ENCODE peak calls at places on chromosomes 3 and 15, in six cellular contexts. M is A549, E is WTC11, J is H1, U is HepG2, F is K562. B is an unnamed sample.

GRCh38 chr3:143507735-143508580 is 340.3 kb downstream of the SLC9A9 start:
- DNase-seq in U (no peak), E (no peak), J (no peak), F (no peak), M (no peak), B (no peak)

GRCh38 chr3:9339750-9340449 is 23.0 kb upstream of the THUMPD3 start:
- DNase-seq in J (no peak), E (no peak), U (no peak), F (no peak), M (no peak), B (no peak)

GRCh38 chr15:58222698-58223097 is 84.5 kb downstream of the AQP9 start:
- DNase-seq in E (no peak), U (no peak), F (no peak), J (no peak), M (no peak), B (peak)

GRCh38 chr3:139930201-139930600 is 4.8 kb upstream of the CLSTN2 start:
- DNase-seq in E (no peak), F (no peak), J (no peak), M (no peak), U (no peak), B (no peak)

GRCh38 chr3:155428558-155428957 is 135.1 kb upstream of the STRIT1 start:
- DNase-seq in F (no peak), J (no peak), M (no peak), E (no peak), U (no peak), B (no peak)

GRCh38 chr3:145243875-145244274 is 917.1 kb downstream of the PLOD2 start:
- DNase-seq in F (no peak), M (no peak), J (no peak), E (no peak), U (no peak), B (peak)

GRCh38 chr3:66830301-66830700 is 167.8 kb upstream of the KBTBD8 start:
- DNase-seq in J (no peak), M (no peak), E (no peak), F (no peak), U (no peak), B (no peak)

GRCh38 chr15:50116477-50116876 is 2.6 kb downstream of the ATP8B4 start:
- DNase-seq in F (peak), M (peak), U (peak), J (peak), E (peak), B (peak)

GRCh38 chr3:139093840-139094239 is 49.1 kb upstream of the PRR23C start:
- DNase-seq in M (no peak), F (no peak), U (no peak), E (no peak), J (no peak), B (no peak)

GRCh38 chr15:49313650-49314049 is 109.4 kb upstream of the FGF7 start:
- DNase-seq in J (no peak), U (no peak), F (no peak), E (no peak), M (no peak), B (no peak)

GRCh38 chr3:164360738-164361376 is 717.4 kb downstream of the SI start:
- DNase-seq in U (no peak), J (no peak), F (no peak), M (no peak), E (no peak), B (no peak)

GRCh38 chr3:186933801-186934200 is 3.5 kb downstream of the ST6GAL1 start:
- DNase-seq in M (no peak), F (no peak), E (no peak), J (no peak), U (no peak), B (no peak)
- TF ChIP-seq JUN in M (no peak), F (no peak), E (no peak), J (no peak), U (no peak), B (no peak)

DNA sequence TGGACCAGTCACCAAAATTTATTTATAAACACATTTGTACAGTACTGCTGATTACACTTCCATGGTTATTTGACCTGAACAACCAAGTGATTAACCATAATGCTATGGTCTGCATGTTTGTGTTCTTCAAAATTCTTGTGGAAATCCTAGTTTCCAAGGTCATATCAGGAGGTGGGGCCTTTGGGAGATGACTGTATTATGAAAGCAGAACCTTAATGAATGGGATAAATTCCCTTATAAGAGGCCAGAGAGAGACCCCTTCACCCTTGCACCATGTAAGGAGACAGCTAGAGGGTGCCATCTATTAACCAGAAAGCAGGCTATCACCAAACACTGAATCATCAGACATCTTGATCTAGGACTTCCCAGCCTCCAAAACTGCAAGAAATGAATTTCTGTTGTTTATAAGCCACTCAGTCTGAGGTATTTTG is 1.9 kb downstream of the SCAPER start:
- DNase-seq in M (no peak), J (no peak), F (no peak), U (peak), E (no peak), B (peak)
- TF ChIP-seq JUN in M (no peak), J (no peak), F (no peak), U (no peak), E (no peak), B (no peak)

DNA sequence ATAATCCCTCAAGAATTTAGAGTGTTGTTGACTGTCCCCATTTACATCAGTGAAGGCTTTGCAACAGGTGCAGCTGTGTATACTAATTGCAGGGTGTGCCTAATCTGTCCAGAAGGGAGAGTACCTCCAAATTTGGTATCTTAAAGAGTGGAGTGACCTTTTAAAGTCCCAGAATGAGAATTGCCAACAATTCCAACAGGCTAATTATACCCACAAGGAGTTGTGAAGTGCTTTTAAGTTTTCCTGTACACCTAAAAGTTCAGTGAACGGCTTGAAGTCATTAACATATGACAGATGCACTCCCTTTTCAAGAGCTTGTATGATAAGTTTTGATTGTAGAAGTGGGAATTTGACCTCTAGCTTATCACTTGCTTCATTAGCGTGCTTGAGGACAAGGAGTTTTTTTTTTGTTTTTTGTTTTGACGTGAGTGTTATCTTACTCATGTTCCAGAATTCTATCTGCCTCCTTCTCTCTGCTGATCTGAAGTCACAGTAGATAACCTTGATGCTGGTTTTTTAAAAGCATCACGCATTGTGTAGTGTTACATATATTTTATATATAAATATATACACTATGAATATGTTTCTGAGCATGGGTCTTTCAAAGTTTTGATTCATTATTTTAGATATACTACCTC is 26.3 kb downstream of the CDIN1 start:
- DNase-seq in U (no peak), E (no peak), F (no peak), J (no peak), M (no peak), B (no peak)
- TF ChIP-seq JUN in U (no peak), E (no peak), F (no peak), J (no peak), M (no peak), B (no peak)

GRCh38 chr3:170469151-170470062 is 50.7 kb downstream of the CLDN11 start:
- DNase-seq in E (no peak), F (no peak), J (peak), U (no peak), M (no peak), B (no peak)
- TF ChIP-seq JUN in E (no peak), F (no peak), J (no peak), U (no peak), M (no peak), B (no peak)

GRCh38 chr15:92226020-92226612 is 167.6 kb upstream of the ST8SIA2 start:
- DNase-seq in U (peak), J (no peak), E (peak), M (no peak), F (peak), B (no peak)

GRCh38 chr15:92228830-92229229 is 164.9 kb upstream of the ST8SIA2 start:
- DNase-seq in F (no peak), E (no peak), U (no peak), J (no peak), M (no peak), B (no peak)

GRCh38 chr15:92224843-92225242 is 168.8 kb upstream of the ST8SIA2 start:
- DNase-seq in U (no peak), F (no peak), E (no peak), J (no peak), M (no peak), B (no peak)
- TF ChIP-seq JUN in U (no peak), F (no peak), E (no peak), J (no peak), M (no peak), B (no peak)

GRCh38 chr3:38560284-38560683 is 64.1 kb downstream of the EXOG start:
- DNase-seq in F (no peak), U (no peak), M (no peak), E (no peak), J (no peak), B (no peak)

GRCh38 chr3:38555926-38556325 is 59.8 kb downstream of the EXOG start:
- DNase-seq in U (no peak), F (no peak), M (no peak), J (no peak), E (no peak), B (no peak)

GRCh38 chr3:38556640-38557358 is 60.7 kb downstream of the EXOG start:
- DNase-seq in E (no peak), J (no peak), U (no peak), M (no peak), F (no peak), B (no peak)

GRCh38 chr3:38560996-38561717 is 65.0 kb downstream of the EXOG start:
- DNase-seq in F (no peak), J (no peak), U (no peak), E (no peak), M (no peak), B (no peak)

DNA sequence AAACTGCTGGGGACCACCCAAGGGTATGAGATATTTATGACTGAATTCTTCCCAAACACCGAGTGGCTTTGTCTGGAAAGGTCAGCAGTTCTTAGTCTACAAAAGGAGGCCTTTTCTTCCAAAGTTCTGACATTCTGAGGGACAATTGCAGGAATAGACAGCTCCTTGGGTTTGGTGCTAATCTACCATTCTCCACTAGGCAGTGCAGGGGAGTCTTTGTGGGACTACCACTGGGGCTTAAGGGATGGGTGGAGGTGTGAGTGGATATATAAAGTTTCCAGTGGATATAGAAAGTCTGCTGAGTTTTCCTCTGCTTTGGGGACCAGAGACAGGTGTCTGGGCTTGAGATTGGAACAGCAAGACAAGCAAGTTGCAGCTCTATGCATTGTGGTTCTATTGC is 62.7 kb downstream of the EXOG start:
- DNase-seq in M (no peak), J (no peak), F (no peak), U (no peak), E (no peak), B (no peak)
- TF ChIP-seq JUN in M (no peak), J (no peak), F (no peak), U (no peak), E (no peak), B (no peak)

DNA sequence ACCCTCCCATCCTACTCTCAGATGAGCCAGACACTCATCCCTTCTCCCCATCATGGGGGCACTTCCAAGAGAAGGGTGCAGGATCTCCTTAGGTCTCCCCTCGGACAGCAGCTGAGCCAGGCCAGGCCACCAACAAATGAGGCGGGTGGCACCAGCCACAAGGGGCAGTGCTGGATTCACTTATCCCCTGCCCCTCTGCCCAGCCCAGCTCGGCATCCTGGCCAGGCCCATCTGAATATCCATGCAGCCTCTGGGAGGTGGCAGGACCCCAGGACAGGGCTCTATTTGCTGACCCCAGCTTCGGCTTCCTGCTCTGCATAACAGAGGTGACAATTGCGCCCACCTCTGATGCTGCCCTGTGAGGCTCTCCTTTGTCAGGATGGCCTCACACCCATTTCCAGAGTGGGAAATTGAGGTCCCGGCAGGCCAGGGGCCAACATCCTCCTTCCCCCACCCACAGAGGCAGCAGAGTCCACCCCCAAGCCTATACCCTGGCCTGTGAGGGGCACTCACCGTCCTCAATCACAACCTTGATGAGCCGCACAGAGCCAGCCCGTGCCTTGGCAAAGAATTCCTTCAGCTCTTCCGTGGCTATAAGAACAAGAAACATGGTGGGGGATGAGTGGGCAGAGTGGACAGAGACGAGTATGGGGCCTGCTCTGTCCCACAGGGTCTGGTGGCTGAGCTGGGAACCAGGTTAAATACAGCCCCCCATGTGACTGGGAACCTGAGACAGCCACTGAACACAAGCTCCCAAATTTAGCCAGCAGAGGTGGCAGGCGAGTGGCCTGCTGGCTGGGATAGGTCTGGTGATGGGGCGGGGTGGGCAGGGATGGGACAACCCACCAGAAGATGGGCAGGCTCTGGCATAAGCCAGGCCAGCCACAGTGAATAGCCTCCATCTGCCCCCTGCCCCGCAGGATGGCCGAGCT is 4.2 kb downstream of the TWF2 start:
- DNase-seq in F (no peak), M (no peak), U (no peak), J (no peak), E (no peak), B (no peak)
- TF ChIP-seq JUN in F (no peak), M (no peak), U (no peak), J (no peak), E (no peak), B (no peak)

GRCh38 chr3:48952510-48953118 is 34.0 kb downstream of the ARIH2 start:
- DNase-seq in J (peak), U (peak), M (no peak), E (peak), F (peak), B (peak)
- TF ChIP-seq JUN in J (no peak), U (no peak), M (no peak), E (no peak), F (no peak), B (no peak)

B was measured in endothelial cell of umbilical vein.